ENCODE peak calls at places on chromosomes 2 and 18, in eight cellular contexts. S is body of pancreas, O is tibial nerve, A is cardiac fibroblast, J is AG04449, E is H9, T is heart left ventricle, Q is neural progenitor cell. Z is an unnamed sample.

GRCh38 chr18:2459886-2460285 is 111.4 kb downstream of the METTL4 start:
- DNase-seq in E (no peak), Q (no peak), T (no peak), S (no peak), A (no peak), O (no peak), J (no peak), Z (no peak)

GRCh38 chr2:83594841-83595720 is 864.0 kb downstream of the SUCLG1 start:
- DNase-seq in O (no peak), A (no peak), T (no peak), S (no peak), J (peak), E (no peak), Q (no peak), Z (no peak)

GRCh38 chr2:9400268-9401058 is 22.9 kb downstream of the ITGB1BP1 start:
- DNase-seq in T (no peak), J (no peak), O (no peak), Q (no peak), E (no peak), A (no peak), S (no peak), Z (no peak)

GRCh38 chr2:130391058-130391871 is 35.4 kb downstream of the PTPN18 start:
- DNase-seq in S (peak), Q (peak), E (peak), A (peak), T (peak), O (peak), J (no peak), Z (peak)

GRCh38 chr2:219611866-219612604 is 14.4 kb downstream of the STK11IP start:
- DNase-seq in A (no peak), J (no peak), T (no peak), E (no peak), O (no peak), S (no peak), Q (no peak), Z (no peak)

GRCh38 chr18:46398005-46398404 is 259.0 kb downstream of the LOXHD1 start:
- DNase-seq in A (no peak), Q (no peak), O (no peak), E (no peak), J (no peak), T (no peak), S (no peak), Z (no peak)

GRCh38 chr2:20397811-20398447 is 47.3 kb upstream of the PUM2 start:
- DNase-seq in S (no peak), E (no peak), Q (no peak), T (no peak), J (no peak), A (no peak), O (no peak), Z (no peak)

GRCh38 chr2:223459328-223459939 is 142.7 kb downstream of the SCG2 start:
- DNase-seq in Q (peak), O (no peak), T (no peak), E (no peak), J (no peak), A (peak), S (no peak), Z (no peak)

GRCh38 chr18:44954256-44954655 is 273.6 kb downstream of the SETBP1 start:
- DNase-seq in O (no peak), Q (no peak), S (no peak), J (no peak), A (no peak), T (no peak), E (no peak), Z (no peak)

GRCh38 chr2:152587187-152587947 is 129.9 kb downstream of the PRPF40A start:
- DNase-seq in J (no peak), E (no peak), S (no peak), O (no peak), Q (no peak), A (no peak), T (no peak), Z (no peak)

GRCh38 chr2:106078091-106078490 is 116.0 kb downstream of the UXS1 start:
- DNase-seq in J (no peak), T (no peak), Q (no peak), E (no peak), A (no peak), O (no peak), S (no peak), Z (no peak)

GRCh38 chr2:207828361-207829057 is 58.8 kb upstream of the FZD5 start:
- DNase-seq in J (no peak), A (no peak), E (no peak), Q (no peak), T (no peak), O (no peak), S (peak), Z (no peak)

GRCh38 chr2:237547841-237548416 is 18.4 kb upstream of the PRLH start:
- DNase-seq in A (no peak), O (no peak), J (no peak), S (no peak), Q (peak), T (no peak), E (peak), Z (no peak)

GRCh38 chr2:158772306-158773078 is 22.6 kb upstream of the DAPL1 start:
- DNase-seq in J (no peak), E (no peak), Q (no peak), A (no peak), O (no peak), S (no peak), T (no peak), Z (no peak)

GRCh38 chr2:160201849-160202539 is 1.9 kb upstream of the ITGB6 start:
- DNase-seq in J (no peak), O (no peak), E (no peak), T (no peak), A (no peak), S (no peak), Q (no peak), Z (no peak)

GRCh38 chr2:24262571-24262970 is 87.7 kb downstream of the FAM228A start:
- DNase-seq in A (peak), E (no peak), T (no peak), S (no peak), Q (no peak), J (peak), O (no peak), Z (no peak)

GRCh38 chr2:84971799-84972790 is 1.1 kb downstream of the KCMF1 start:
- DNase-seq in J (no peak), A (peak), E (no peak), Q (peak), O (no peak), S (peak), T (peak), Z (peak)

GRCh38 chr18:11872479-11873136 is 21.4 kb downstream of the CHMP1B start:
- DNase-seq in T (peak), Q (peak), O (no peak), S (peak), E (no peak), A (peak), J (no peak), Z (no peak)
- TF ChIP-seq CTCF in T (peak), Q (peak), O (no peak), S (peak), E (peak), A (peak), J (peak), Z (no peak)

GRCh38 chr2:197057946-197058345 is 131.4 kb upstream of the PGAP1 start:
- DNase-seq in J (no peak), S (no peak), E (no peak), O (no peak), T (no peak), A (no peak), Q (no peak), Z (no peak)
- TF ChIP-seq CTCF in J (no peak), S (no peak), E (no peak), O (no peak), T (no peak), A (no peak), Q (no peak), Z (no peak)

DNA sequence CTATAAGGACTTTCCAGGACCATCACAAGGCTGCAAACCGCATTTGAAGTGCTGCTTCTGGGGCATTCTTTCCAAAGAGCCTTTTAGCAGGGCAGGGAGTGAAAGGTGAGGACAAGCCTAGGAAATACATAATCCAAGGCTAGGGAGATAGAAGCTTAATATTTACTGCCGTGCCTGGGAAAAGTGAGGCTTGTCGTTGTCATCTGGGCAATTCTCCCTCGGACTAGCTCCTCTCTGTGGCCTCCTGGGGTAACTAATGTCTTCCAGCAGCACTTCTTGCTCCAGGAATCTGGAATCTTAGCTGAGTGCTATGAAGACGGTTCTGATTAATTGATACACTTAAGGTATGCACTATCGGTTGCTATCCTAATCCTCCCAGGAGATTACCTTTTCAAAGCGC is 69.3 kb upstream of the ATL2 start:
- DNase-seq in E (no peak), O (no peak), J (no peak), T (no peak), A (no peak), S (no peak), Q (peak), Z (no peak)
- TF ChIP-seq CTCF in E (no peak), O (no peak), J (peak), T (peak), A (peak), S (no peak), Q (no peak), Z (no peak)

DNA sequence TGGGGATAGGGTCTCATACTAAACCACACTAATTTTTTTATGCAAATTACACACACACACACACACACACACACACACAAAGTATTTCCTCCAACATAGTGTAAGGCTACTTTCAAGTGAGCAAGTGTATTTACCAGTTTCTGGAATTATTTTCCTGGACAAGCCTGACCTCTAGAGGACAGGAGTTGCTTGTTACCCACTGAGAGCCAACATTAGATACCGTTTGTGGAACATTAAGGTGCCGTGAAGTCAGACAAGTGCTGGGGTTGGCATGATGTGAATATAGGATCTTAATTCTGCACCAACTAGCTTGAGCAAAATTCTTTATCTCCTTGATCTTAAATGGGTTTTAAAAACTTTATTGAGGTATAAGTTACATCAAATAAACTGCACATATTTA is 39.3 kb upstream of the SERPINB2 start:
- DNase-seq in Q (peak), T (no peak), O (no peak), A (peak), J (no peak), S (no peak), E (no peak), Z (peak)
- TF ChIP-seq CTCF in Q (peak), T (no peak), O (peak), A (peak), J (peak), S (peak), E (peak), Z (peak)

GRCh38 chr2:54176577-54176976 is 61.2 kb downstream of the ACYP2 start:
- DNase-seq in Q (no peak), T (peak), O (peak), E (peak), S (peak), J (no peak), A (peak), Z (peak)
- TF ChIP-seq CTCF in Q (peak), T (peak), O (peak), E (peak), S (no peak), J (peak), A (peak), Z (peak)

GRCh38 chr2:26846334-26846863 is 1.5 kb upstream of the DPYSL5 start:
- DNase-seq in O (peak), E (peak), J (peak), S (peak), T (peak), Q (peak), A (peak), Z (peak)

GRCh38 chr2:26843041-26843440 is 4.9 kb upstream of the DPYSL5 start:
- DNase-seq in J (no peak), E (no peak), Q (no peak), A (no peak), O (no peak), S (no peak), T (no peak), Z (no peak)

GRCh38 chr2:26838121-26838906 is 9.6 kb upstream of the DPYSL5 start:
- DNase-seq in E (no peak), S (no peak), A (peak), Q (peak), T (no peak), O (no peak), J (no peak), Z (no peak)

GRCh38 chr2:26845021-26845420 is 2.9 kb upstream of the DPYSL5 start:
- DNase-seq in S (no peak), J (no peak), A (no peak), T (no peak), E (no peak), Q (no peak), O (no peak), Z (no peak)

DNA sequence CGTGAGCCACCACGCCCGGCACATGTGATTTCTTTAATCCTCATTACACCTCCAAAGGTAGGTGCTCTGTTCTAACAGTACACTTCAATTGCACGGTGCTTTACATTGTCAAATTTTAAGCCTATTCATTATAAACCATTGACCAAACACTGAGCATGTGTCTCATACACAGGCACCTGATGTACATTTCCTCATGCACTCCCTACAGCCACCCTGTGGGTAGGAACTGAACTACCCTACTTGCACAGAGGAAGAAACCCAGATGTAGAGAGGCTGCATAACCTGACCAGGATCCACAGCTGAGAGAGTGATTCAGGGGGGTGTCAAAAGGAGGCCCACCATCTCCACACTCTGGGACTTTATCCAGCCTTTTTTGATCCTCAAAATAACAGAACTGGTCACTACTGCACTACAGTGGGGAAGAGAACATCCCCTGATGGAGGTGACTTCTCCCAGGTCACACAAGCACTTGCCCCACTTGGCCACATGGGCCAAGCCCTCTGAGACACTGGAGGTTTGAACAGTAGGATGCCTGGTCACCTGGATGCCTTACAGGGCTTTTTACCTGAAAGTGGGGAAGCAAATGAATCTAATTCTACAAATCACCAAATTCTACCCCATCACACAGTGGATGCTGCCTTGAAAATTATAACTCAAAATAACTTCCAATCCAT is 6.9 kb upstream of the DPYSL5 start:
- DNase-seq in T (no peak), O (no peak), J (no peak), A (no peak), Q (no peak), E (no peak), S (no peak), Z (no peak)
- TF ChIP-seq CTCF in T (no peak), O (no peak), J (no peak), A (peak), Q (peak), E (peak), S (no peak), Z (no peak)

GRCh38 chr2:239193925-239194687 is 206.7 kb downstream of the HDAC4 start:
- DNase-seq in T (no peak), O (no peak), E (peak), S (peak), A (no peak), Q (peak), J (no peak), Z (no peak)
- TF ChIP-seq CTCF in T (no peak), O (no peak), E (peak), S (no peak), A (no peak), Q (peak), J (peak), Z (no peak)

GRCh38 chr18:63016270-63016669 is 300.9 kb downstream of the PHLPP1 start:
- DNase-seq in A (peak), J (peak), Q (peak), T (peak), S (peak), O (peak), E (peak), Z (peak)
- TF ChIP-seq CTCF in A (peak), J (peak), Q (peak), T (peak), S (peak), O (peak), E (peak), Z (peak)

GRCh38 chr2:86234573-86235131 is 35.4 kb downstream of the MRPL35 start:
- DNase-seq in J (no peak), O (no peak), Q (no peak), A (no peak), T (no peak), E (no peak), S (no peak), Z (no peak)
- TF ChIP-seq CTCF in J (no peak), O (no peak), Q (no peak), A (no peak), T (no peak), E (no peak), S (no peak), Z (no peak)